ENCODE peak calls at places on chromosome 4, in eight cellular contexts. Y, O, Q, J, L, W, K and T are unnamed samples.

GRCh38 chr4:169295822-169296221 is 25.1 kb upstream of the SH3RF1 start:
- DNase-seq in L (no peak), K (no peak), J (no peak), W (no peak), Y (no peak), O (no peak), Q (no peak), T (no peak)

GRCh38 chr4:173499568-173500535 is 30.2 kb downstream of the HAND2 start:
- DNase-seq in Y (no peak), O (no peak), K (no peak), J (no peak), W (no peak), L (no peak), Q (no peak), T (no peak)

GRCh38 chr4:149322203-149322602 is 493.4 kb downstream of the IQCM start:
- DNase-seq in J (no peak), W (no peak), L (peak; percentile 21), Y (no peak), Q (no peak), O (no peak), K (no peak), T (no peak)

GRCh38 chr4:62881210-62881609 is 1528.0 kb downstream of the TECRL start:
- DNase-seq in Y (no peak), L (no peak), O (no peak), W (no peak), Q (peak; percentile 14), K (no peak), J (no peak), T (no peak)

GRCh38 chr4:128009428-128009827 is 44.2 kb downstream of the ABHD18 start:
- DNase-seq in Q (no peak), Y (no peak), K (no peak), L (no peak), O (no peak), W (no peak), J (no peak), T (no peak)

GRCh38 chr4:84877051-84877833 is 89.2 kb downstream of the WDFY3 start:
- DNase-seq in J (no peak), O (no peak), Y (no peak), K (no peak), L (no peak), Q (peak; percentile 57), W (no peak), T (no peak)

GRCh38 chr4:15778191-15778741 is at the start of gene CD38:
- DNase-seq in J (peak; percentile 33), L (peak; percentile 94), K (no peak), O (peak; percentile 62), W (peak; percentile 65), Y (no peak), Q (no peak), T (peak; percentile 69)

GRCh38 chr4:98747659-98748091 is 89.3 kb upstream of the TSPAN5 start:
- DNase-seq in Q (peak; percentile 12), W (peak; percentile 49), L (no peak), J (no peak), K (no peak), O (no peak), Y (no peak), T (no peak)

GRCh38 chr4:69731826-69732225 is 28.6 kb downstream of the SULT1B1 start:
- DNase-seq in J (no peak), Q (no peak), O (no peak), Y (no peak), L (no peak), K (no peak), W (no peak), T (no peak)

GRCh38 chr4:98482847-98483806 is 175.3 kb downstream of the TSPAN5 start:
- DNase-seq in Y (peak; percentile 38), K (no peak), L (no peak), W (no peak), J (no peak), Q (peak; percentile 88), O (no peak), T (no peak)

GRCh38 chr4:19025031-19025430 is 1003.5 kb upstream of the LCORL start:
- DNase-seq in O (no peak), Q (peak; percentile 55), J (no peak), Y (no peak), W (no peak), L (no peak), K (no peak), T (no peak)

GRCh38 chr4:170009291-170009690 is 16.9 kb downstream of the MFAP3L start:
- DNase-seq in Q (no peak), W (no peak), J (no peak), O (no peak), K (no peak), L (no peak), Y (no peak), T (no peak)

GRCh38 chr4:11039494-11040142 is 355.1 kb upstream of the CLNK start:
- DNase-seq in K (no peak), O (no peak), Y (no peak), L (no peak), W (no peak), Q (no peak), J (no peak), T (no peak)

GRCh38 chr4:52963976-52964375 is 101.9 kb downstream of the RASL11B start:
- DNase-seq in Y (no peak), W (no peak), L (no peak), K (no peak), Q (no peak), J (no peak), O (no peak), T (no peak)

GRCh38 chr4:138535316-138535715 is 293.2 kb upstream of the SLC7A11 start:
- DNase-seq in L (no peak), K (no peak), O (no peak), Q (peak; percentile 73), Y (no peak), J (no peak), W (no peak), T (no peak)

GRCh38 chr4:139599594-139600374 is 43.8 kb upstream of the SETD7 start:
- DNase-seq in L (no peak), Y (peak; percentile 94), O (no peak), W (no peak), K (no peak), J (no peak), Q (peak; percentile 70), T (no peak)

GRCh38 chr4:24845132-24845531 is 49.8 kb downstream of the SOD3 start:
- DNase-seq in J (no peak), W (no peak), Q (no peak), L (no peak), O (no peak), K (no peak), Y (no peak), T (no peak)

DNA sequence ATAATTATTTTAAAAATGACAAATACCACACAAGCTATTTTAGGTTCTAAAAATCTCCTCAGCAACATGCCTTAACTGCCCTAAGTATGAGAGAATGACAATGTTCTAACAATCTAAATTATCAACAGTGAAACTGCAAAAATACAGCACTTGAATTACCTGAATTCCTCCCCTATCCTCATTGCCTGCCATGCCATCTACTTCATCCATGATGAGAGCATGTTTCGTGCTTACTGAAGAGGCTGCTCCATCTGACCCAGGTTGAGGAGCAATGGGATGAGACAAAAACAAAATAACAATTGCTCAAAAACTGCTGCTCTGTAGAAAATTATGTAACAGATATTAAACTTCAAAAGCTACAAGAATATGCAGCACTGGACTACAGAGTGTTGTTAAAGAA is 63.3 kb downstream of the RFC1 start:
- DNase-seq in L (no peak), Q (no peak), K (no peak), J (no peak), W (no peak), Y (no peak), O (no peak), T (no peak)
- H3K36me3 ChIP-seq in L (peaks cover 96% of the 10 kb centered on the region), Q (peaks cover 28% of the 10 kb centered on the region), K (peaks cover 76% of the 10 kb centered on the region), J (peaks cover 84% of the 10 kb centered on the region), W (no peaks in the 10 kb centered on the region), Y (peaks cover 19% of the 10 kb centered on the region), O (peaks cover 5% of the 10 kb centered on the region), T (peaks cover 95% of the 10 kb centered on the region)

DNA sequence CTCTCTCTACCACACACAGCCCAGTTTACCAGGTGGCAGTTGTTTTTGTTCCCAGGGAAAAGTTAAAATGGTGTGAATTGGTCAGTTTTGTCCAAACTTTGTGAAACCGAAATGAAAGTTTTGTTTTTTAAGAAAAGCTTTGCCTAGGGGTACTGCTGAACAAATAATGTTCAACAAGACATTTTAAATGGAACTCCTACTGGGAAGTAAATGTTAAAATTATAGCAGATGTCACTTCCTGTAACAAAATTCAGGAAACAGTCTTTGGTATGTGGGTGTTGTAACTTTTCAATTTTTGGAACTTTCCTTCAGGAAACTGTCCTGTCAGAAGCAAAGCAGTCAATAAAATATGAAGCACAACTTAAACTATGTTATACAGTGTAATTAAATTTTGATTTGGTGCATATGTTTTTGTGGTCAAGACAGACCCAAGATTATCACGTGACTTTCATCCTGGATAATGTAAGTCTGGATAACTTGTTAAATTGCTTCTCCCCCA is 79.5 kb downstream of the AFF1 start:
- DNase-seq in Q (peak; percentile 24), L (no peak), O (no peak), W (no peak), K (no peak), Y (peak; percentile 57), J (no peak), T (no peak)
- H3K4me1 ChIP-seq in Q (peaks cover 12% of the 10 kb centered on the region), L (peaks cover 72% of the 10 kb centered on the region), O (peaks cover 2% of the 10 kb centered on the region), W (peaks cover 56% of the 10 kb centered on the region), K (peaks cover 38% of the 10 kb centered on the region), Y (peaks cover 31% of the 10 kb centered on the region), J (peaks cover 96% of the 10 kb centered on the region), T (peaks cover 92% of the 10 kb centered on the region)

DNA sequence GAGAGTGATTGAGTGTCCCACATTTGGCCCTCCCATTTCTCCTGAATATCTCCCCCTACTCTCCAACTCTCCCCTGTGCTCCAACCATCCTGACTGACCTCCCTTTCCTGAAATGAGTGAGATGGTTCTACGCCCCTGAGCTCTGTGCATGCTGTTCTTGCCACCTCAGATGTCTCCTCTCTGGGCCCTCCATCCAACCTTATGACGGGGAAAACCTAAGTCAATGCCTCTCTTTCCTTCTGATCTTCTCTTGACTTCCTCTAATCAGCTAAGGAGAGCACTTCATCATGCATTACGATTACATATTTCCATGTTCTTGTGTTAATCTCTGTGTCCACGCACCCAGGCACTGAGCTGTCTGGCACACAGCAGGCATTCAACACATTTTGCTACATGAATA is 1.1 kb upstream of the TNIP3 start:
- DNase-seq in Y (no peak), K (no peak), J (no peak), W (no peak), Q (no peak), O (no peak), L (no peak), T (no peak)
- H3K36me3 ChIP-seq in Y (no peaks in the 10 kb centered on the region), K (no peaks in the 10 kb centered on the region), J (no peaks in the 10 kb centered on the region), W (no peaks in the 10 kb centered on the region), Q (no peaks in the 10 kb centered on the region), O (no peaks in the 10 kb centered on the region), L (no peaks in the 10 kb centered on the region), T (no peaks in the 10 kb centered on the region)

GRCh38 chr4:2044542-2045517 is 14.3 kb upstream of the NAT8L start:
- DNase-seq in Q (no peak), K (no peak), O (no peak), J (no peak), Y (no peak), L (no peak), W (no peak), T (peak; percentile 53)

GRCh38 chr4:2046031-2046961 is 12.8 kb upstream of the NAT8L start:
- DNase-seq in L (no peak), J (no peak), O (no peak), K (no peak), Q (no peak), W (no peak), Y (no peak), T (peak; percentile 45)

GRCh38 chr4:2044119-2044485 is 15.0 kb upstream of the NAT8L start:
- DNase-seq in O (no peak), W (no peak), L (no peak), Y (no peak), K (no peak), J (no peak), Q (no peak), T (no peak)

GRCh38 chr4:2047031-2047660 is 12.0 kb upstream of the NAT8L start:
- DNase-seq in K (no peak), L (no peak), W (no peak), J (no peak), Y (no peak), O (no peak), Q (no peak), T (peak; percentile 62)

GRCh38 chr4:2045518-2045951 is 13.6 kb upstream of the NAT8L start:
- DNase-seq in L (no peak), Y (no peak), Q (no peak), W (no peak), J (peak; percentile 54), O (no peak), K (no peak), T (peak; percentile 56)
- H3K4me1 ChIP-seq in L (peaks cover 8% of the 10 kb centered on the region), Y (peaks cover 30% of the 10 kb centered on the region), Q (peaks cover 7% of the 10 kb centered on the region), W (peaks cover 8% of the 10 kb centered on the region), J (peaks cover 12% of the 10 kb centered on the region), O (no peaks in the 10 kb centered on the region), K (peaks cover 61% of the 10 kb centered on the region), T (peaks cover 15% of the 10 kb centered on the region)